ENCODE peak calls at places on chromosomes 1 and 21, in five cellular contexts. J is astrocyte, I is fibroblast of lung, V is PC-3, Z is hepatocyte. B is an unnamed sample.

GRCh38 chr1:223885614-223886013 is 39.9 kb upstream of the TP53BP2 start:
- DNase-seq in Z (no peak), V (no peak), J (no peak), I (no peak), B (no peak)

GRCh38 chr21:45225741-45226327 is 61.9 kb downstream of the POFUT2 start:
- DNase-seq in I (peak; percentile 11), V (no peak), J (no peak), Z (no peak), B (no peak)

GRCh38 chr1:157025856-157026255 is 19.7 kb downstream of the ARHGEF11 start:
- DNase-seq in I (peak; percentile 18), V (no peak), Z (no peak), J (no peak), B (no peak)

GRCh38 chr1:206839006-206839560 is 26.3 kb upstream of the IL20 start:
- DNase-seq in Z (no peak), J (peak; percentile 30), I (no peak), V (no peak), B (no peak)

GRCh38 chr1:182447660-182448059 is 2.3 kb upstream of the RGSL1 start:
- DNase-seq in V (no peak), Z (no peak), J (no peak), I (no peak), B (no peak)

GRCh38 chr1:12405325-12406217 is 175.7 kb downstream of the VPS13D start:
- DNase-seq in V (no peak), I (peak; percentile 58), J (peak; percentile 59), Z (peak; percentile 22), B (no peak)

GRCh38 chr21:26788783-26789182 is 56.4 kb downstream of the ADAMTS1 start:
- DNase-seq in V (no peak), I (peak; percentile 95), Z (no peak), J (no peak), B (no peak)

GRCh38 chr1:211788626-211789025 is 41.9 kb downstream of the LPGAT1 start:
- DNase-seq in V (no peak), Z (no peak), I (peak; percentile 47), J (no peak), B (no peak)

GRCh38 chr1:47587891-47588582 is 150.2 kb downstream of the FOXD2 start:
- DNase-seq in V (no peak), I (no peak), Z (no peak), J (no peak), B (no peak)

GRCh38 chr1:243471754-243472725 is 216.2 kb downstream of the SDCCAG8 start:
- DNase-seq in J (peak; percentile 60), V (peak; percentile 27), Z (no peak), I (no peak), B (no peak)

GRCh38 chr1:110119843-110120242 is 7.6 kb downstream of the UBL4B start:
- DNase-seq in V (no peak), I (no peak), Z (no peak), J (no peak), B (no peak)

GRCh38 chr21:36535618-36536241 is 55.8 kb upstream of the CLDN14 start:
- DNase-seq in V (no peak), I (no peak), J (no peak), Z (no peak), B (no peak)

GRCh38 chr1:214472362-214472761 is 79.0 kb downstream of the PTPN14 start:
- DNase-seq in Z (no peak), V (no peak), I (no peak), J (peak; percentile 44), B (no peak)

GRCh38 chr1:27143408-27143807 is 11.5 kb downstream of the SLC9A1 start:
- DNase-seq in Z (no peak), V (no peak), I (peak; percentile 17), J (peak; percentile 26), B (no peak)

GRCh38 chr1:25590096-25590824 is 26.3 kb upstream of the MAN1C1 start:
- DNase-seq in I (no peak), V (no peak), Z (peak; percentile 60), J (no peak), B (no peak)

GRCh38 chr1:6419397-6419802 is 319 bp downstream of the HES2 start:
- DNase-seq in J (no peak), I (no peak), Z (peak; percentile 48), V (no peak), B (no peak)

GRCh38 chr1:118649406-118649805 is 338.7 kb downstream of the TBX15 start:
- DNase-seq in V (no peak), J (no peak), Z (no peak), I (no peak), B (no peak)

GRCh38 chr1:47478090-47478489 is 40.2 kb downstream of the FOXD2 start:
- DNase-seq in J (no peak), V (peak; percentile 82), I (no peak), Z (peak; percentile 58), B (no peak)

GRCh38 chr1:20476260-20477038 is 9.6 kb downstream of the CAMK2N1 start:
- DNase-seq in V (peak; percentile 72), Z (peak; percentile 94), I (peak; percentile 54), J (no peak), B (no peak)

GRCh38 chr1:201423655-201424610 is 2.4 kb upstream of the TNNI1 start:
- DNase-seq in Z (no peak), J (no peak), I (no peak), V (no peak), B (no peak)

GRCh38 chr1:183274836-183275235 is 88.8 kb downstream of the LAMC2 start:
- DNase-seq in V (no peak), I (no peak), Z (no peak), J (no peak), B (no peak)

DNA sequence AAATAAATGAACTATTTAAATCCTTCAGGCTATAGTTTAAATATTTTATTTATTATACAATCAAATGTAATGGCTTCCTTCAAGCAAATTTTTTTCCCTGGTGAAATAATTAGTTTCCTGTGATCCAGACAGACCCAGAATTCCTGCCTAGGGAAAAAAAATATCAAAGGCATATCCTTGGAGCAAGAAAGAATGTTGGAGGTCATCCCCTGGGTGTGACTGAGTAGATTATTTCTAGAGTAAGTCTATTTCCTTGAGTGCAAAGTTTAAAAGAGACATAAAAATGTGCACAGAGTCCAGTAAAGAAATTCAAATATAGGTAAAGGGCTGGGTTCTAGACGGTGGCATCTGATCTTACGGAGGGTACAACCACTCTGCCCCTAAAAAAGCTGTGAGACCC is 32.2 kb upstream of the SAMD13 start:
- DNase-seq in I (no peak), J (no peak), V (no peak), Z (no peak), B (no peak)
- H2AFZ ChIP-seq in I (no peak overlapping the region), J (no peak overlapping the region), V (no peak overlapping the region), Z (no peak overlapping the region), B (no peak overlapping the region)

GRCh38 chr1:18005238-18005637 is 102.4 kb upstream of the IGSF21 start:
- DNase-seq in I (no peak), Z (no peak), V (no peak), J (no peak), B (no peak)

GRCh38 chr1:17999884-18000283 is 107.7 kb upstream of the IGSF21 start:
- DNase-seq in V (no peak), I (no peak), Z (no peak), J (no peak), B (no peak)

GRCh38 chr1:18004257-18004656 is 103.3 kb upstream of the IGSF21 start:
- DNase-seq in Z (no peak), J (no peak), V (no peak), I (no peak), B (no peak)

GRCh38 chr1:17998889-17999288 is 108.7 kb upstream of the IGSF21 start:
- DNase-seq in Z (no peak), J (no peak), V (peak; percentile 20), I (no peak), B (no peak)

DNA sequence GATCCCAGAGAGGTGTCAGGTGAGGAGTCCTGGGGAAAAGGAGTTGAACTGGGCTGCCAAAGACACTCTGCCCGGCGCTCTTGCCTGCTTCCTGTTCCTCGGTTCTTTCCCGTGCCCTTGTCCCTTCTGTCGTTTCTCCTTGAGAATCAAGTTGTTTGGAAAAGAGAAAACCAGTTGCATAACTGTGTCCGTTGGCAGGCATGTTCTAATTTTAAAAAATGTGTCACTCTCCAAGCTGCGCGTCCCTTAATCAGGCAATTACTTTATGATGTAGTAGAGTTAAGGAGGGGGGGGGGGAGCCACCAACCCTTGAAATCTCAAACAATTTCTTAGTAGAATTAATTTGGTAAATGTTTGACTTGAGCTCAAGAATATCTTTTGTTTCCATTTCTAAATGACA is 105.9 kb upstream of the IGSF21 start:
- DNase-seq in I (no peak), J (no peak), V (no peak), Z (no peak), B (no peak)
- TF ChIP-seq EZH2 in I (no peak), J (no peak), V (no peak), Z (no peak), B (no peak)

DNA sequence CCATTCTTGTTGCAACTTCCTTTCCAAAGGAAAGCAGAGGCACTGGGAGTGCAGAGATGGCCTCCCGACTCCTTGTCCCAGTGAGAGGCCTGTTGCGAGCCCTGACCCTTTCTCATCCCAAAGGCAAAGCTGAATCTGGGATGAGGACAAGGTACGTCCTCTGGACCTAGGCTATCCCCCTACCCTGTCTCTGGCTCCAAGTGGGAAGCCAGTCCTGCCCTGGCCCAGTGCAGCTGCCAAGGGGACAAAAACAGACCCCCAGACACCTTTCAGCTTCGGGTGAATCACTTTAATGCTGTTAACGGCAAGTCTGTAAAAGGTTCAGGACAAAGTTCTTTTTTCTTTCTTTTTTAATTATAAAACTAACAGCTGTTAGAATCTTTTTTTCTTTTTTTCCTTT is 2.5 kb downstream of the TSSK3 start:
- DNase-seq in J (no peak), I (no peak), Z (no peak), V (no peak), B (no peak)
- H2AFZ ChIP-seq in J (no peak overlapping the region), I (no peak overlapping the region), Z (no peak overlapping the region), V (no peak overlapping the region), B (no peak overlapping the region)

GRCh38 chr1:75134656-75134938 is 409 bp downstream of the LHX8 start:
- DNase-seq in I (no peak), J (no peak), V (no peak), Z (no peak), B (no peak)
- TF ChIP-seq EZH2 in I (peak; percentile 43), J (no peak), V (no peak), Z (no peak), B (no peak)

B was measured in DND-41.